ENCODE peak calls at places on chromosomes 4 and X, in seven cellular contexts. J is activated B cell treated with CpG ODN at 0.5 μM for 24 hours, N is Peyer's patch, A is nephron progenitor cell, F is GM06990, Y is GM20000, W is progenitor cell of endocrine pancreas. H is an unnamed sample.

GRCh38 chrX:153961292-153961691 is 10.3 kb downstream of the HCFC1 start:
- DNase-seq in W (no peak), Y (no peak), N (no peak), A (no peak), F (no peak), J (no peak), H (no peak)

GRCh38 chrX:9062621-9063020 is 28.7 kb upstream of the FAM9B start:
- DNase-seq in Y (no peak), J (no peak), F (no peak), N (no peak), A (no peak), W (no peak), H (no peak)

GRCh38 chr4:1222938-1223690 is 25.8 kb downstream of the CTBP1 start:
- DNase-seq in J (no peak), A (no peak), N (no peak), W (no peak), Y (no peak), F (no peak), H (no peak)

GRCh38 chr4:7970031-7970946 is 30.6 kb upstream of the AFAP1 start:
- DNase-seq in J (no peak), A (no peak), W (no peak), Y (peak), N (no peak), F (no peak), H (peak)

GRCh38 chrX:120570201-120570600 is 9.4 kb upstream of the CUL4B start:
- DNase-seq in Y (no peak), W (no peak), N (no peak), A (no peak), F (no peak), J (no peak), H (no peak)

GRCh38 chr4:158914178-158914577 is 145.4 kb downstream of the FNIP2 start:
- DNase-seq in W (no peak), A (no peak), F (no peak), J (no peak), N (no peak), Y (no peak), H (no peak)

GRCh38 chrX:44080083-44080482 is 106.9 kb upstream of the NDP start:
- DNase-seq in F (no peak), W (no peak), A (no peak), Y (no peak), J (no peak), N (no peak), H (no peak)

GRCh38 chr4:15132739-15133138 is 130.5 kb downstream of the CPEB2 start:
- DNase-seq in F (no peak), Y (no peak), A (no peak), N (no peak), W (no peak), J (no peak), H (no peak)

GRCh38 chr4:187826725-187827124 is 168.8 kb upstream of the ZFP42 start:
- DNase-seq in J (no peak), A (no peak), W (no peak), F (no peak), N (no peak), Y (no peak), H (no peak)

GRCh38 chrX:96435636-96436035 is 249.0 kb upstream of the DIAPH2 start:
- DNase-seq in J (no peak), W (no peak), Y (no peak), N (no peak), A (no peak), F (no peak), H (no peak)

GRCh38 chrX:101450951-101451350 is 34.3 kb upstream of the ARMCX4 start:
- DNase-seq in J (no peak), A (no peak), F (no peak), W (no peak), N (no peak), Y (no peak), H (no peak)

GRCh38 chr4:20284990-20285389 is 33.3 kb downstream of the SLIT2 start:
- DNase-seq in J (no peak), A (no peak), N (no peak), F (no peak), W (no peak), Y (no peak), H (no peak)

GRCh38 chr4:87838207-87838606 is 5.4 kb downstream of the MEPE start:
- DNase-seq in F (no peak), Y (no peak), J (no peak), A (peak), W (no peak), N (no peak), H (no peak)

GRCh38 chr4:186725422-186726149 is 1.9 kb upstream of the FAT1 start:
- DNase-seq in F (no peak), J (no peak), N (peak), W (peak), Y (peak), A (peak), H (no peak)

GRCh38 chr4:41160010-41160789 is 54.1 kb downstream of the APBB2 start:
- DNase-seq in N (no peak), W (no peak), F (no peak), J (no peak), A (no peak), Y (no peak), H (no peak)

GRCh38 chrX:40098264-40099045 is 697 bp upstream of the BCOR start:
- DNase-seq in F (peak), Y (peak), J (peak), A (peak), N (peak), W (peak), H (no peak)

GRCh38 chrX:41518127-41518840 is 71.1 kb downstream of the NYX start:
- DNase-seq in J (no peak), W (no peak), F (no peak), A (no peak), Y (no peak), N (no peak), H (no peak)

GRCh38 chr4:80207172-80207583 is 9.9 kb downstream of the PRDM8 start:
- DNase-seq in J (no peak), W (no peak), A (peak), Y (no peak), F (no peak), N (peak), H (no peak)

DNA sequence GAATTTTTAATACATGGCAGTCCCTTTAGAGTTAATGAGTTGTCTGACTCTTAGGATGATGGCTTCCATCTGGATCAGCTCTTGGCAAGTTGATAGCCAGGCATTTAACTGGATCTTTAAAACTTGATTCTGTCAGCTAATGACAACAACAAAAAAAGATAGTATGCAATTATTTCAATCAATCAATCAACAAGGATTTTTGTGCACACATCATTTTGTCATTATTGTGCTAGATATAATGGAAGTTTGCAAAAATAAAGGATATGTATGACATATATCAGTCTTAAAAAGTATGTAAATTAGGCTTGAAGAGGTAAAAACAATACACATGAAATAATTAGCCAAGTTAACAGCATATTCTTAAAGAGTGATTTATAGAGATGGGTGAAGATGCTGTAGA is 174.9 kb upstream of the PCDH18 start:
- DNase-seq in A (no peak), F (no peak), N (no peak), Y (no peak), J (no peak), W (no peak), H (no peak)
- TF ChIP-seq CTCF in A (no peak), F (no peak), N (no peak), Y (no peak), J (no peak), W (no peak), H (no peak)

DNA sequence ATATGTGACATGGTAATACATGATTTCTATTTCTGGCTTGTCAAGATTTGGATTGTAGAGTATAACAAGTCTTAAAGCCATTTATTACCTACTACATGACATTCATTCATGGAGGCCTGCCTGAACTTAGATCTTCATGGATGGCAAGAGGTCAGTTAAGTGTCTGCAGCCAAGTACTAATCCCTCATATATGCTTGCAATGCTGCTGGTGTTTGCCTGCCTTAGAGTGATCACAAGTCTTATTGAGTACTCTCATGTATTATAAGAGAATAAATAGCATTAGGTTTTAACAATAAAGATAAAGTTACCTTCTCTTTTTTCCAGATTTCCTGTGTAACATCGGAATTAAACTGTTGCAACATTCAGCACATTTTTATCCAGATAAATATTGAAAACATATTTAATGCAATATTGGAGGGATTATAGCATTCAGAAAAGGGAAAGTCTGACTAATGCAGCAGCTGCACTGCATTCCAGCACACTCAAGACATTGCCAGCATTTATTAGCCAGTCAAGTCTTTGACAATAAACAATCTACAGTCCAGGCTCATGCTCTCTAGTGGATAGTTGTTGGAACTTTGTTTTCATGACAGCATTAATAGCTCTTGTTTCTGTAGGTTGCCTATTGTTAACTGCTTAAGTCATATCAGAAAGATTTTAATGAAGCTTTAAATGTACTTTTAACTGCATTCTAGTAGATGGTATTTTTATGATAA is 737.1 kb downstream of the FAT4 start:
- DNase-seq in W (no peak), F (no peak), A (no peak), J (no peak), N (no peak), Y (no peak), H (no peak)
- TF ChIP-seq CTCF in W (no peak), F (no peak), A (no peak), J (no peak), N (no peak), Y (no peak), H (no peak)

GRCh38 chr4:108396900-108397299 is 223.5 kb upstream of the RPL34 start:
- DNase-seq in A (no peak), F (no peak), N (no peak), W (no peak), J (no peak), Y (no peak), H (no peak)

GRCh38 chr4:108395786-108396185 is 224.6 kb upstream of the RPL34 start:
- DNase-seq in Y (no peak), J (no peak), F (no peak), A (no peak), W (no peak), N (no peak), H (no peak)

GRCh38 chr4:108398326-108398725 is 222.1 kb upstream of the RPL34 start:
- DNase-seq in Y (no peak), F (no peak), W (no peak), A (no peak), N (no peak), J (no peak), H (no peak)

GRCh38 chr4:108397850-108398249 is 222.5 kb upstream of the RPL34 start:
- DNase-seq in N (no peak), Y (no peak), F (no peak), J (no peak), A (no peak), W (no peak), H (no peak)

DNA sequence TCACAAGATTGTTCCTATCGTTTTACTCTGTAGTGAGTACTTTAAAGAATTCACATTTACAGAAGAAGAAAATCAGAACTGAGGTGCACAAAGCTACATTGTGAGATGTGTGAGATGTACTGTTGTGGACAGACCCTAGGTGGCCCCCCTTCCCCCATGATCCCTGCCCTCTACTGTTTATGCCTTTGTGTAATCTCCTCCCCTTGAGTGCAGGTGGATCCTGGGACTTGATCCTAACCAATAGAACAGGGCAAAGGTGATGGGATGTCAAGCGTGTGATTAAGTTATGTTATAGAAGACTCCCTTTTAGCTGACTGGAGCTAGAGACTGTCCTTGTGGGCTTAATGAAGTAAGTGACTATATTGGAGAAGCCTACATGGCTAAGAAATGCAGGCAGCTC is 225.1 kb upstream of the LEF1 start:
- DNase-seq in A (no peak), Y (no peak), N (no peak), F (no peak), W (no peak), J (no peak), H (no peak)
- TF ChIP-seq CTCF in A (no peak), Y (no peak), N (no peak), F (no peak), W (no peak), J (no peak), H (no peak)

GRCh38 chr4:102344520-102344954 is 745 bp downstream of the SLC39A8 start:
- DNase-seq in N (peak), F (peak), Y (peak), J (peak), W (peak), A (peak), H (no peak)
- TF ChIP-seq CTCF in N (no peak), F (no peak), Y (no peak), J (no peak), W (peak), A (no peak), H (no peak)

GRCh38 chrX:104510801-104511200 is 55.2 kb upstream of the IL1RAPL2 start:
- DNase-seq in A (no peak), Y (no peak), F (no peak), J (no peak), N (no peak), W (no peak), H (no peak)

DNA sequence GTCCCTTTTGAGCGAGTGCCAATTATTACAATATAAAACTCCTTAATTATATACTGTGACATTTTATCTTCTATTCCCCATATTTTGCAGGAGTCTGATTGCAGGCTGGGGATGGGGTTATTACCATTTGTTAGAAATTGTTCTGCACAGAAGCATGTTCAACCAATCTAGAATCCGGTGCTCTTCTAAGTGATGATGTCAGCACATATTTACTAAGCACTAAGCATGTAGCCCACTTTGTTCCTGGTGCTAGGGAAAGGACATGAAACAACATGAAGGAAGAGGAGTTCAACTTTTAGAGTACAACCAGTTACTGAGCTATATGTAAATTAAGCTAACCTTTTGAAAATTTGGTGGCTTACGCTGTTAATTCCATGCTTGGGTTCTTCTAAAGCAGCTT is 52.8 kb upstream of the IL1RAPL2 start:
- DNase-seq in F (no peak), N (no peak), Y (no peak), W (no peak), J (no peak), A (no peak), H (no peak)
- TF ChIP-seq CTCF in F (no peak), N (no peak), Y (no peak), W (no peak), J (no peak), A (no peak), H (no peak)

GRCh38 chrX:42714981-42715688 is 62.8 kb downstream of the PPP1R2C start:
- DNase-seq in J (no peak), A (peak), F (no peak), W (peak), N (peak), Y (no peak), H (no peak)
- TF ChIP-seq CTCF in J (no peak), A (peak), F (peak), W (peak), N (peak), Y (no peak), H (peak)

DNA sequence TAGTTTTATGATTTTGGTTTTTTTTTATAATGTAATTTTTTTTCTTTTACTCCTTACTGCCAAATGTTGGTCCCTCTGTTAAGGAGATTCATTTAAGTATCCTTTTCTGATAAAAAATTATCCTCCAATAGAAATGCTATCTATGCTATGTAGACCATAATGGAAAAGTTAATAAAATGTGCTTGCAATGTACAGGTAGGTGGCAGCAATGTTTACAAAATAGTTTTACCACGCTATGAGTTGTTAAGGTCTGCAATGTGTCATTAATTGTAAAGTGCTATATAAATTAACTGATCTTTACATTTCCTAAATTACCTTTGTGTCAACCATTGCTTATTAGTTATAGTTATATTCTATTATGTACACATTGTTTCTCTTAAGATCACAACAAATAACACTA is 3.8 kb upstream of the CENPC start:
- DNase-seq in F (no peak), Y (peak), N (no peak), W (no peak), A (no peak), J (no peak), H (no peak)
- TF ChIP-seq CTCF in F (peak), Y (peak), N (peak), W (peak), A (no peak), J (peak), H (peak)

DNA sequence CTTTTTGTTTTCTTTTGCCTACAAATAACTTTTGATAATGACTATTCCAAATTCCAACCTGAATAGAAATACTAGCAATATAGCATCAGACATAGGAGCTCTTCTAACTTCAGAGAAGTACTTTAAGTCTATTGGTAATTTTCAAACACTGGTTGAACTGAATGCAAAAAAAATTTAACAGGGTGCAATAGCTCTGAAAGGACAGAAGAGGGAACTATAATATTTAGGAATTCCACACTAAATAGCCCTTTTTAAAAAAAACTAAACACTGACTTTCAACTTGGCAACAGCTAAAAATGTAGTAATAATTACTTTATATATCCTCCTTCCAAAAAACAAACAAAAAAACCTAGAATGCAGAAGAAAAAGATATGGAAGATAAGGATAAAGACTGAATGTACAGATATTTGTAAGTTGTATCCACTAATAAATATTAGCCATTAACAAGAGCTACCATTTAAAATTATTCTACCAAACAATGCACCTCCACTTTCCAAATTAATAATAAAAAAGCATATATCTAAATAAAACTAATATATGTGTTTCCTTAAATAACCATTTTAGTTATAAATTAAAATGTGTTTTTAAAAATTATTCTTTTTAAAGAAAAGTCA is 81.4 kb downstream of the FBXW7 start:
- DNase-seq in N (no peak), F (no peak), A (no peak), Y (peak), J (no peak), W (no peak), H (no peak)
- TF ChIP-seq CTCF in N (peak), F (peak), A (peak), Y (peak), J (no peak), W (peak), H (peak)

DNA sequence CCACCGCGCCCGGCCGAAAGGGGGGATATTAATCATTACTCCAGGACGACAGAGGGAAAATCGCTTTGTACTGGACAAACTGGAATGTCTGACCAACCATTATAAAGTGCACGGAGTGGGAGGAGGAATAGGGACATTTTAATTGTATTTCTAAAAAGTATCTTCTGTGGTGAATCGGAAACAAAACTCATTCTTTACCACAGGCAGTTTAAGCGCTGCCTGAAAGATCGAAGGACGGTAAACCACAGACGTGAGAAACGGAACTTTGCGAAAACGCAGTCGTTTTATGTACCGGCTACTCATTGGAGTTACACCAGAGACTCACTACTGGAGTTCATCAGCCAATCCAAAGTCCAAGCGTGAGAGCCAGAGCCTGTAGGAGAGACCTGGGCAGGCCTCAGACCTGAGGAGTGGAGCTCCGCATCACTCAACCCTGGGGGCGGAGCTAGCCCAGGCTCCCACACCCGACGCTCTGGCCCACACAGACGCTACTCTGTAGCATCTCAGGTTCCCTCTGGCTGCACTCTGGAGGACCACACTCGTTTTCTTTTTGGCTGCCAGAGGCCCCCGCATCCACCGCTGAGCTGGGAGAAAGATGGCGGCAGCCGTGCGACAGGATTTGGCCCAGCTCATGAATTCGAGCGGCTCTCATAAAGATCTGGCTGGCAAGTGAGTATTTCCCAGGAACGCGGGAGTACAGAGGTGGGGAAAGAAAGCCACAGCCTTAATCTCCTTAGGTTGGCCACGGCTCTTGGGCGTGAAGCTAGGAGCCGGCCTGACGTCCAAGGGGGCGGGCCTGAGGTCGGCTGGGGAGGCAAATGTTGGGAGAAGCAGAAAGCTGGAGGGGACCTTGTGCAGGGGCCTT is at the start of gene COPS4:
- DNase-seq in N (peak), Y (peak), J (peak), A (peak), F (peak), W (peak), H (peak)
- TF ChIP-seq CTCF in N (peak), Y (no peak), J (no peak), A (no peak), F (no peak), W (peak), H (no peak)

GRCh38 chr4:153232768-153233167 is 28.5 kb downstream of the TRIM2 start:
- DNase-seq in Y (no peak), N (no peak), W (no peak), J (no peak), F (no peak), A (peak), H (no peak)
- TF ChIP-seq CTCF in Y (no peak), N (no peak), W (peak), J (no peak), F (peak), A (peak), H (peak)